ENCODE peak calls at places on chromosomes 13 and 19, in four cellular contexts. W, G, L and T are unnamed samples. For H3K79me2, the result is how much of the 10 kb centered on the place peaks cover.

GRCh38 chr13:25218011-25218410 is 45.9 kb upstream of the AMER2 start:
- DNase-seq in W (no peak), G (no peak), L (no peak), T (no peak)

GRCh38 chr19:16942583-16942982 is 53.8 kb downstream of the F2RL3 start:
- DNase-seq in W (peak), G (no peak), L (no peak), T (no peak)

GRCh38 chr13:110705356-110705825 is 525 bp downstream of the CARS2 start:
- DNase-seq in W (no peak), G (no peak), L (peak), T (no peak)

GRCh38 chr13:112954488-112955270 is 14.3 kb upstream of the MCF2L start:
- DNase-seq in W (no peak), G (no peak), L (no peak), T (no peak)

GRCh38 chr13:94154362-94154761 is 325.1 kb downstream of the DCT start:
- DNase-seq in W (no peak), G (peak), L (peak), T (peak)

GRCh38 chr19:16030964-16031871 is 45.1 kb upstream of the TPM4 start:
- DNase-seq in W (no peak), G (no peak), L (no peak), T (no peak)

GRCh38 chr13:41144576-41144975 is 12.0 kb upstream of the KBTBD6 start:
- DNase-seq in W (no peak), G (no peak), L (no peak), T (no peak)

GRCh38 chr13:60047943-60048342 is 115.8 kb downstream of the DIAPH3 start:
- DNase-seq in W (no peak), G (peak), L (peak), T (no peak)

GRCh38 chr19:4861147-4861546 is 6.3 kb downstream of the PLIN3 start:
- DNase-seq in W (peak), G (no peak), L (no peak), T (peak)

GRCh38 chr13:40981361-40981760 is 37.8 kb downstream of the ELF1 start:
- DNase-seq in W (no peak), G (no peak), L (peak), T (no peak)

GRCh38 chr19:8163781-8164180 is 14.4 kb upstream of the FBN3 start:
- DNase-seq in W (peak), G (peak), L (peak), T (peak)

GRCh38 chr13:40236566-40237168 is 429.8 kb downstream of the FOXO1 start:
- DNase-seq in W (no peak), G (no peak), L (peak), T (no peak)

GRCh38 chr19:42032428-42032827 is 37.6 kb downstream of the GRIK5 start:
- DNase-seq in W (peak), G (peak), L (peak), T (peak)

GRCh38 chr13:73922728-73923393 is 211.3 kb downstream of the KLF12 start:
- DNase-seq in W (no peak), G (no peak), L (no peak), T (peak)

GRCh38 chr19:49333426-49334288 is 1.5 kb upstream of the CD37 start:
- DNase-seq in W (no peak), G (no peak), L (no peak), T (no peak)

GRCh38 chr13:28000567-28000966 is 12.1 kb upstream of the URAD start:
- DNase-seq in W (no peak), G (peak), L (no peak), T (no peak)

GRCh38 chr19:30516111-30516510 is 143.9 kb downstream of the ZNF536 start:
- DNase-seq in W (no peak), G (no peak), L (no peak), T (no peak)

GRCh38 chr13:38687246-38688229 is 661 bp downstream of the FREM2 start:
- DNase-seq in W (no peak), G (peak), L (peak), T (no peak)

GRCh38 chr19:5667751-5668271 is 12.5 kb downstream of the MICOS13 start:
- DNase-seq in W (no peak), G (peak), L (no peak), T (no peak)

GRCh38 chr19:46080561-46080960 is 39.8 kb upstream of the IGFL4 start:
- DNase-seq in W (peak), G (no peak), L (peak), T (peak)

GRCh38 chr19:17779281-17779930 is 15.5 kb upstream of the B3GNT3 start:
- DNase-seq in W (peak), G (peak), L (peak), T (peak)

GRCh38 chr19:2633693-2634075 is 68.8 kb downstream of the GNG7 start:
- DNase-seq in W (no peak), G (no peak), L (no peak), T (no peak)
- H3K79me2 ChIP-seq in W (under half), G (under half), L (under half), T (under half)

GRCh38 chr19:37654118-37654517 is 1.1 kb downstream of the ZFP30 start:
- DNase-seq in W (no peak), G (no peak), L (no peak), T (no peak)
- H3K79me2 ChIP-seq in W (under half), G (under half), L (under half), T (under half)

DNA sequence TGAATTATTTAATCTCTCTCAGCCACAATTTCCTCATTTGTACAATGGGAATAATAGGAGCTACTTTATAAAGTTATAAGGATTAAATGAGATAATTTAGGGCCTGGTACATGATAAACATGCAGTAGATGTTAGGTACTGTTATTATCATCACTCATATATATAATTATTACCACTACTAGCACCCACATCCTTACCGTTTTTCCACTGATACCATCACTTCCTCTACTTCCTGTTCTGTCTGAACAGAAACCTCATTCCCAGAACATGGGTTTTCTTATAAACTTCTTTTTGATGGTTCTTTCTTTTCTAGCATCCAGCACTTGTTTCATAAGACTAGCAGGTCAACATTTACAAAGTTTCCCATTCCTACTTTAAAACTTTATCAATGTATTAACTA is 6.3 kb downstream of the CDADC1 start:
- DNase-seq in W (no peak), G (no peak), L (no peak), T (no peak)
- H3K79me2 ChIP-seq in W (under half), G (under half), L (under half), T (under half)

DNA sequence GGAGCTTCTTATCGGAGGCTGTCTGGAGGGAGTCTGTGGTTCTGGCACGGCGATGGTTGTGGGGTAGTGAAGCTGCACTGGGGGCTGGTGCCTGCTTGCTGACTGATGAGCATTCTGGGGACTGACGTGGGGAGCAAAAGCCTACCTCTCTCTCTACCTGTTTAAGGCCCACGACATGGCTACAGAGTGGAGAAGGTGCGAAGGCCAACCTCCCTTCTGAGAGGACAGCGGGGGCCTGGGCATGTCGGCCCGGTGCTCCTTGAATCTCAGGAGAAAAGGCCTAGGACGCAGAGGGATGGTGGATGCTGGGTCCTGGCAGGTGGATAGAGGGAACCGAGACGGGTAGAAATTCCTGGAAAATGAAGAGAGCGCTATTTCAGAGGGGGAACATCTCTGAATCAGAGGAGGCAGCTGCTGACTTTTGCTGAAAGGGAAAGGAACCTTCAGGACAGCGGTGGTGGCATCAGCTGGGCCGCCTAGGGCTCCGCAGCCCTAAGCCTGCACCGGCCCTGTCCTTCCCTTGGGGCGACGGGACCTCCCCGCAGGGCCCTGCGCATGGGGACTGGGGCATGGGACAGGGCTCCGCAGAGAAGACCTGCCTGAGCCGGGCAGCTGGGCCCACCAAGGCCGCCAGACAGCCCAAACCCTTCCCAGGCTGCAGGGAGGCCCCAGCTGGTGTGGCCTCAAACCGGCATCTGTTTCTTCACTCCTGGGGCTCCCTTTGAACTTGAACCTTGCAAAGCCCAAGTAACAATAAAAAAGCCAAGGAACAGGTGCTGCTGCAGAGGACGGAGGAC is 35.0 kb upstream of the MEDAG start:
- DNase-seq in W (no peak), G (no peak), L (no peak), T (no peak)
- H3K79me2 ChIP-seq in W (under half), G (under half), L (under half), T (under half)

GRCh38 chr13:49459580-49459979 is 15.5 kb downstream of the SETDB2 start:
- DNase-seq in W (no peak), G (no peak), L (no peak), T (no peak)
- H3K79me2 ChIP-seq in W (under half), G (under half), L (under half), T (under half)